ENCODE peak calls at places on chromosome 3, in seven cellular contexts. O is foreskin fibroblast, E is astrocyte of the spinal cord, B is stomach, G is nephron progenitor cell, D is cardiac muscle cell, U is mucosa of descending colon. X is an unnamed sample.

GRCh38 chr3:30605005-30605404 is 1.4 kb upstream of the TGFBR2 start:
- DNase-seq in O (no peak), E (no peak), B (no peak), G (no peak), D (no peak), U (no peak), X (no peak)

GRCh38 chr3:57923101-57923500 is 85.1 kb upstream of the FLNB start:
- DNase-seq in O (no peak), E (peak; percentile 35), B (no peak), G (no peak), D (no peak), U (no peak), X (no peak)

GRCh38 chr3:101725192-101725889 is 927 bp downstream of the CEP97 start:
- DNase-seq in O (peak; percentile 6), E (peak; percentile 29), B (peak; percentile 34), G (peak; percentile 37), D (peak; percentile 50), U (peak; percentile 64), X (no peak)

GRCh38 chr3:60636846-60637245 is 614.4 kb downstream of the FHIT start:
- DNase-seq in O (no peak), E (peak; percentile 14), B (no peak), G (no peak), D (no peak), U (no peak), X (no peak)

GRCh38 chr3:29493109-29493508 is 212.2 kb downstream of the RBMS3 start:
- DNase-seq in O (no peak), E (no peak), B (no peak), G (no peak), D (no peak), U (peak; percentile 27), X (no peak)

GRCh38 chr3:13713396-13713795 is 164.5 kb downstream of the FBLN2 start:
- DNase-seq in O (no peak), E (no peak), B (peak; percentile 16), G (no peak), D (no peak), U (no peak), X (no peak)

GRCh38 chr3:196202516-196202970 is 8.7 kb downstream of the ZDHHC19 start:
- DNase-seq in O (peak; percentile 30), E (peak; percentile 62), B (no peak), G (no peak), D (no peak), U (no peak), X (no peak)

GRCh38 chr3:174651951-174652350 is 207.2 kb upstream of the NAALADL2 start:
- DNase-seq in O (no peak), E (no peak), B (no peak), G (no peak), D (no peak), U (no peak), X (no peak)

GRCh38 chr3:128794788-128795649 is 69.0 kb downstream of the RAB7A start:
- DNase-seq in O (no peak), E (peak; percentile 59), B (peak; percentile 48), G (peak; percentile 57), D (peak; percentile 70), U (peak; percentile 45), X (no peak)

GRCh38 chr3:141878326-141878725 is 1.9 kb downstream of the ATP1B3 start:
- DNase-seq in O (no peak), E (peak; percentile 22), B (no peak), G (no peak), D (no peak), U (no peak), X (no peak)

GRCh38 chr3:172752651-172753050 is 2.1 kb downstream of the ECT2 start:
- DNase-seq in O (no peak), E (no peak), B (no peak), G (no peak), D (no peak), U (no peak), X (no peak)

GRCh38 chr3:38140326-38141172 is 2.1 kb downstream of the MYD88 start:
- DNase-seq in O (no peak), E (no peak), B (peak; percentile 21), G (no peak), D (no peak), U (no peak), X (no peak)

GRCh38 chr3:71511037-71511436 is 72.5 kb downstream of the FOXP1 start:
- DNase-seq in O (peak; percentile 43), E (peak; percentile 99), B (no peak), G (no peak), D (no peak), U (no peak), X (peak; percentile 77)

GRCh38 chr3:175914785-175915184 is 1055.7 kb downstream of the NAALADL2 start:
- DNase-seq in O (no peak), E (no peak), B (no peak), G (no peak), D (no peak), U (no peak), X (no peak)

GRCh38 chr3:171461087-171461917 is 1.1 kb upstream of the TNIK start:
- DNase-seq in O (peak; percentile 32), E (peak; percentile 52), B (no peak), G (no peak), D (peak; percentile 69), U (no peak), X (no peak)

GRCh38 chr3:24956613-24957012 is 462.0 kb upstream of the THRB start:
- DNase-seq in O (no peak), E (no peak), B (no peak), G (no peak), D (no peak), U (no peak), X (no peak)

GRCh38 chr3:12615263-12615662 is 48.7 kb downstream of the RAF1 start:
- DNase-seq in O (no peak), E (no peak), B (no peak), G (no peak), D (no peak), U (no peak), X (no peak)

GRCh38 chr3:184352897-184353545 is 8.4 kb downstream of the CLCN2 start:
- DNase-seq in O (no peak), E (no peak), B (no peak), G (no peak), D (no peak), U (no peak), X (no peak)

GRCh38 chr3:1591327-1592028 is 498.7 kb downstream of the CNTN6 start:
- DNase-seq in O (no peak), E (no peak), B (no peak), G (no peak), D (no peak), U (no peak), X (no peak)

GRCh38 chr3:126342991-126343661 is 14.1 kb downstream of the KLF15 start:
- DNase-seq in O (no peak), E (no peak), B (peak; percentile 21), G (peak; percentile 42), D (peak; percentile 20), U (peak; percentile 7), X (no peak)

GRCh38 chr3:101281616-101282015 is 38.8 kb downstream of the IMPG2 start:
- DNase-seq in O (no peak), E (peak; percentile 14), B (no peak), G (no peak), D (peak; percentile 48), U (no peak), X (no peak)

GRCh38 chr3:99818818-99819217 is 1.2 kb downstream of the CMSS1 start:
- DNase-seq in O (no peak), E (no peak), B (no peak), G (no peak), D (no peak), U (no peak), X (no peak)

GRCh38 chr3:99817047-99817436 is 620 bp upstream of the CMSS1 start:
- DNase-seq in O (no peak), E (no peak), B (no peak), G (peak; percentile 21), D (no peak), U (peak; percentile 38), X (no peak)

DNA sequence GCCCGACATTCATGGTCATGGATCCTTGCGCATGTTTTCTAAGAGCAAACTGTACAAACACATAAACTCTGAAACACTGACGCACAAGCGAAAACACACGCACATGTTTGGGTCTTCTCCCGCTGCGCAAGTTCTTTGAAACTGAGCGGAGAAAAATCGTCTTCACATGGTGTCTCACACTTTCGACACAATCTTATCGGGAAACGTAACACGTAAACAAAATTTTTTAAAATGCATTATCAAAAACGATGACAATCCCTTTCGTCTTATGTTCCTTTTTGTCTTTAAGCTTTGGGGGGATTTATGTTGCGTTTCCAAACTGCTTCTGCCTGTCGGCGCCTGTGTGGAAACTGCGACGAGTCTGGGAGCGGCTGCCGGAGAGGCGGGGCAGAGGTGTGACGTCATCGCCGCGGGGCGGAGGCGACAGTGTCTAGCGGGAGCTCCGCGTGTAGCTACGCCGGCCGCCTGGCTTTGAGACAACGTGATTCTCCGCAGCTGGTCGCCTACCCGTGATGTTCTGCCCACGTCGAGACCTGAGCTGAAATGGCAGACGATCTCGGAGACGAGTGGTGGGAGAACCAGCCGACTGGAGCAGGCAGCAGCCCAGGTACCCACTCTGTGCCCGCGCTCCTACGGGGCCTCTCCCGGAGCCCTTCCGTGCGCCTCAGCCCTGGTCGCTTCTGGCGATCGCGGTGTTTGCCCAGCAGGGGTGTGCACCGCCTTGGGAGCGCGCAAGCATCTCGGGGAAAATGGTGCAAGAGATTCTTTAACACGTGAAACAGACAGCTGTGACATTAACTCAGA is at the start of gene CMSS1:
- DNase-seq in O (peak; percentile 92), E (peak; percentile 96), B (peak; percentile 95), G (peak; percentile 99), D (peak; percentile 95), U (peak; percentile 97), X (peak; percentile 42)
- TF ChIP-seq CTCF in O (no peak), E (peak; percentile 13), B (peak; percentile 28), G (no peak), D (peak; percentile 20), U (peak; percentile 11), X (peak; percentile 28)

GRCh38 chr3:180085122-180085710 is 48.5 kb upstream of the PEX5L start:
- DNase-seq in O (no peak), E (no peak), B (no peak), G (no peak), D (no peak), U (no peak), X (no peak)
- TF ChIP-seq CTCF in O (no peak), E (no peak), B (no peak), G (no peak), D (no peak), U (no peak), X (no peak)

GRCh38 chr3:139537795-139538538 is 1.6 kb downstream of the RBP1 start:
- DNase-seq in O (no peak), E (no peak), B (no peak), G (no peak), D (no peak), U (no peak), X (no peak)

GRCh38 chr3:139538733-139539132 is 809 bp downstream of the RBP1 start:
- DNase-seq in O (no peak), E (peak; percentile 78), B (no peak), G (peak; percentile 41), D (peak; percentile 10), U (peak; percentile 32), X (no peak)

GRCh38 chr3:139541156-139541897 is 1.8 kb upstream of the RBP1 start:
- DNase-seq in O (no peak), E (no peak), B (no peak), G (no peak), D (no peak), U (no peak), X (no peak)

GRCh38 chr3:139540686-139541085 is 1.1 kb upstream of the RBP1 start:
- DNase-seq in O (no peak), E (no peak), B (no peak), G (no peak), D (no peak), U (no peak), X (no peak)

GRCh38 chr3:139541898-139542288 is 2.4 kb upstream of the RBP1 start:
- DNase-seq in O (no peak), E (no peak), B (no peak), G (no peak), D (no peak), U (no peak), X (no peak)
- TF ChIP-seq CTCF in O (no peak), E (peak; percentile 19), B (no peak), G (no peak), D (no peak), U (no peak), X (no peak)

GRCh38 chr3:62186967-62187366 is 186.4 kb downstream of the FEZF2 start:
- DNase-seq in O (no peak), E (peak; percentile 31), B (no peak), G (no peak), D (peak; percentile 36), U (no peak), X (no peak)
- TF ChIP-seq CTCF in O (peak; percentile 18), E (peak; percentile 45), B (peak; percentile 35), G (peak; percentile 40), D (peak; percentile 51), U (no peak), X (peak; percentile 52)

X was measured in AG09309.